ENCODE peak calls at places on chromosome 17, in ten cellular contexts. Q, T, M, D, O, E, S, X, C and H are unnamed samples.

GRCh38 chr17:15488557-15488956 is 21.1 kb upstream of the CDRT4 start:
- DNase-seq in O (no peak), C (no peak), M (no peak), X (no peak), D (no peak), S (no peak), E (no peak), T (no peak), Q (no peak), H (no peak)

GRCh38 chr17:66443601-66444000 is 141.2 kb downstream of the PRKCA start:
- DNase-seq in M (no peak), S (no peak), C (no peak), T (no peak), O (no peak), E (no peak), Q (no peak), X (no peak), D (no peak), H (no peak)

GRCh38 chr17:33113281-33114010 is 121.8 kb downstream of the SPACA3 start:
- DNase-seq in D (no peak), S (no peak), O (no peak), E (no peak), C (peak; percentile 2), X (no peak), T (no peak), M (no peak), Q (no peak), H (no peak)

GRCh38 chr17:78351449-78352006 is 8.3 kb downstream of the SOCS3 start:
- DNase-seq in T (peak; percentile 79), D (peak; percentile 91), Q (no peak), M (peak; percentile 95), O (no peak), X (peak; percentile 99), C (peak; percentile 98), E (no peak), S (no peak), H (peak; percentile 88)

GRCh38 chr17:43405861-43406260 is 7.1 kb downstream of the ARL4D start:
- DNase-seq in X (no peak), C (no peak), D (peak; percentile 55), M (no peak), E (no peak), T (no peak), Q (no peak), O (no peak), S (no peak), H (no peak)

GRCh38 chr17:73532441-73532901 is 111.8 kb downstream of the SDK2 start:
- DNase-seq in X (no peak), Q (no peak), O (no peak), C (no peak), S (no peak), D (no peak), T (no peak), M (no peak), E (no peak), H (no peak)

GRCh38 chr17:39170051-39170450 is 4.1 kb upstream of the ARL5C start:
- DNase-seq in X (no peak), S (no peak), T (no peak), E (no peak), O (no peak), M (no peak), Q (no peak), C (no peak), D (no peak), H (no peak)

GRCh38 chr17:42457107-42457787 is 1.4 kb upstream of the ATP6V0A1 start:
- DNase-seq in M (no peak), Q (no peak), S (no peak), O (no peak), C (no peak), X (no peak), D (no peak), E (no peak), T (no peak), H (no peak)

GRCh38 chr17:75848523-75849303 is 4.5 kb upstream of the UNC13D start:
- DNase-seq in Q (peak; percentile 72), M (peak; percentile 74), E (peak; percentile 85), O (peak; percentile 73), C (peak; percentile 32), S (peak; percentile 67), X (no peak), D (peak; percentile 39), T (peak; percentile 53), H (peak; percentile 95)

GRCh38 chr17:61551255-61551742 is 39.7 kb downstream of the NACA2 start:
- DNase-seq in D (peak; percentile 60), T (peak; percentile 52), S (no peak), X (no peak), C (peak; percentile 67), O (no peak), M (no peak), Q (no peak), E (no peak), H (no peak)

GRCh38 chr17:65564793-65565192 is 3.3 kb upstream of the AXIN2 start:
- DNase-seq in M (no peak), D (no peak), O (no peak), T (no peak), X (no peak), E (no peak), Q (no peak), S (no peak), C (peak; percentile 40), H (peak; percentile 40)

GRCh38 chr17:51166198-51166986 is at the start of gene NME2:
- DNase-seq in D (peak; percentile 89), E (peak; percentile 84), M (peak; percentile 95), C (peak; percentile 77), T (peak; percentile 86), X (peak; percentile 97), O (peak; percentile 86), Q (peak; percentile 61), S (peak; percentile 37), H (peak; percentile 95)

GRCh38 chr17:82064433-82065192 is 991 bp downstream of the DUS1L start:
- DNase-seq in D (no peak), M (peak; percentile 52), S (no peak), O (no peak), C (no peak), E (no peak), T (no peak), X (no peak), Q (no peak), H (no peak)

GRCh38 chr17:42342242-42343008 is 45.8 kb downstream of the STAT3 start:
- DNase-seq in M (no peak), S (no peak), Q (no peak), D (peak; percentile 90), E (no peak), T (peak; percentile 69), C (peak; percentile 71), X (no peak), O (no peak), H (no peak)